ENCODE peak calls at places on chromosome 7, in seven cellular contexts. D is pancreas, A is foreskin fibroblast, V is fibroblast of lung, L is Peyer's patch, M is cardiac fibroblast, G is A549. K is an unnamed sample.

GRCh38 chr7:143257501-143257900 is 5.7 kb upstream of the GSTK1 start:
- DNase-seq in D (no peak), A (no peak), V (no peak), L (no peak), M (no peak), G (peak), K (no peak)

GRCh38 chr7:155683098-155683497 is 38.6 kb downstream of the RBM33 start:
- DNase-seq in D (no peak), A (no peak), V (no peak), L (no peak), M (no peak), G (no peak), K (no peak)

GRCh38 chr7:70711441-70711840 is 420.5 kb upstream of the GALNT17 start:
- DNase-seq in D (no peak), A (no peak), V (no peak), L (no peak), M (no peak), G (no peak), K (no peak)

GRCh38 chr7:144529269-144529926 is 125.9 kb upstream of the NOBOX start:
- DNase-seq in D (no peak), A (no peak), V (no peak), L (no peak), M (no peak), G (no peak), K (no peak)

GRCh38 chr7:33072471-33072870 is 9.9 kb upstream of the NT5C3A start:
- DNase-seq in D (no peak), A (peak), V (peak), L (no peak), M (peak), G (no peak), K (peak)

GRCh38 chr7:5424689-5425506 is 1.3 kb upstream of the TNRC18 start:
- DNase-seq in D (peak), A (peak), V (peak), L (peak), M (peak), G (no peak), K (no peak)

GRCh38 chr7:517848-518629 is 1.6 kb downstream of the PDGFA start:
- DNase-seq in D (no peak), A (peak), V (peak), L (peak), M (peak), G (peak), K (no peak)

GRCh38 chr7:38311329-38311937 is 38.0 kb upstream of the TARP start:
- DNase-seq in D (peak), A (no peak), V (no peak), L (peak), M (no peak), G (peak), K (no peak)

GRCh38 chr7:127486654-127487053 is 94.1 kb upstream of the ZNF800 start:
- DNase-seq in D (no peak), A (no peak), V (no peak), L (no peak), M (no peak), G (no peak), K (no peak)

GRCh38 chr7:75617634-75618234 is 121.0 kb downstream of the HIP1 start:
- DNase-seq in D (no peak), A (no peak), V (no peak), L (peak), M (peak), G (peak), K (no peak)

GRCh38 chr7:115548756-115549155 is 481.8 kb downstream of the TFEC start:
- DNase-seq in D (no peak), A (no peak), V (no peak), L (no peak), M (no peak), G (no peak), K (no peak)

GRCh38 chr7:91344911-91345310 is 80.7 kb downstream of the FZD1 start:
- DNase-seq in D (no peak), A (no peak), V (no peak), L (no peak), M (no peak), G (no peak), K (no peak)

GRCh38 chr7:135714534-135715009 is 13.4 kb downstream of the SLC13A4 start:
- DNase-seq in D (no peak), A (peak), V (peak), L (no peak), M (peak), G (peak), K (peak)

GRCh38 chr7:42214063-42214679 is 22.8 kb downstream of the GLI3 start:
- DNase-seq in D (no peak), A (no peak), V (no peak), L (no peak), M (no peak), G (no peak), K (no peak)

GRCh38 chr7:47266131-47266706 is 315.7 kb downstream of the TNS3 start:
- DNase-seq in D (peak), A (peak), V (peak), L (peak), M (peak), G (peak), K (no peak)

GRCh38 chr7:47497367-47498096 is 84.4 kb downstream of the TNS3 start:
- DNase-seq in D (peak), A (no peak), V (peak), L (no peak), M (no peak), G (no peak), K (no peak)

GRCh38 chr7:139249179-139249822 is 18.3 kb downstream of the UBN2 start:
- DNase-seq in D (no peak), A (no peak), V (no peak), L (no peak), M (no peak), G (no peak), K (no peak)

GRCh38 chr7:135186841-135187253 is 16.3 kb upstream of the CYREN start:
- DNase-seq in D (no peak), A (no peak), V (no peak), L (no peak), M (no peak), G (no peak), K (no peak)

GRCh38 chr7:64999165-65000004 is 7.1 kb downstream of the ERV3-1 start:
- DNase-seq in D (no peak), A (peak), V (peak), L (no peak), M (peak), G (peak), K (peak)

GRCh38 chr7:51297986-51298385 is 18.6 kb downstream of the COBL start:
- DNase-seq in D (no peak), A (no peak), V (no peak), L (no peak), M (no peak), G (no peak), K (no peak)

GRCh38 chr7:25262586-25262985 is 34.3 kb upstream of the NPVF start:
- DNase-seq in D (no peak), A (no peak), V (no peak), L (no peak), M (peak), G (peak), K (peak)

GRCh38 chr7:69038915-69039314 is 559.4 kb upstream of the AUTS2 start:
- DNase-seq in D (no peak), A (no peak), V (no peak), L (no peak), M (no peak), G (no peak), K (no peak)

GRCh38 chr7:135159359-135160087 is 11.0 kb downstream of the CYREN start:
- DNase-seq in D (no peak), A (no peak), V (no peak), L (no peak), M (no peak), G (no peak), K (no peak)

GRCh38 chr7:114508096-114508495 is 93.5 kb downstream of the FOXP2 start:
- DNase-seq in D (no peak), A (peak), V (peak), L (no peak), M (peak), G (no peak), K (no peak)

GRCh38 chr7:99095698-99096097 is 48.2 kb downstream of the SMURF1 start:
- DNase-seq in D (no peak), A (no peak), V (peak), L (no peak), M (no peak), G (no peak), K (no peak)

GRCh38 chr7:36084485-36085091 is 68.5 kb upstream of the EEPD1 start:
- DNase-seq in D (peak), A (peak), V (peak), L (peak), M (peak), G (peak), K (peak)

GRCh38 chr7:2144926-2145325 is 87.8 kb downstream of the MAD1L1 start:
- DNase-seq in D (no peak), A (no peak), V (no peak), L (no peak), M (no peak), G (no peak), K (no peak)

GRCh38 chr7:2612445-2613112 is 19.2 kb upstream of the TTYH3 start:
- DNase-seq in D (no peak), A (no peak), V (no peak), L (no peak), M (no peak), G (no peak), K (no peak)

GRCh38 chr7:23615331-23615730 is 18.1 kb downstream of the CCDC126 start:
- DNase-seq in D (no peak), A (no peak), V (peak), L (no peak), M (peak), G (no peak), K (no peak)

GRCh38 chr7:18927134-18927533 is 190.3 kb downstream of the TWIST1 start:
- DNase-seq in D (no peak), A (peak), V (no peak), L (no peak), M (no peak), G (no peak), K (no peak)

GRCh38 chr7:98870807-98871491 is 1.1 kb upstream of the TMEM130 start:
- DNase-seq in D (peak), A (no peak), V (no peak), L (no peak), M (no peak), G (no peak), K (no peak)

GRCh38 chr7:155808551-155809331 is 3.5 kb downstream of the SHH start:
- DNase-seq in D (peak), A (no peak), V (no peak), L (peak), M (no peak), G (peak), K (no peak)

GRCh38 chr7:128783143-128783799 is 7.7 kb upstream of the OPN1SW start:
- DNase-seq in D (no peak), A (peak), V (peak), L (peak), M (peak), G (peak), K (no peak)

GRCh38 chr7:150432915-150433892 is 17.2 kb upstream of the GIMAP8 start:
- DNase-seq in D (no peak), A (no peak), V (no peak), L (no peak), M (no peak), G (no peak), K (no peak)

GRCh38 chr7:150435390-150436073 is 14.9 kb upstream of the GIMAP8 start:
- DNase-seq in D (no peak), A (no peak), V (no peak), L (peak), M (no peak), G (no peak), K (no peak)

GRCh38 chr7:150434240-150434639 is 16.2 kb upstream of the GIMAP8 start:
- DNase-seq in D (no peak), A (no peak), V (no peak), L (no peak), M (no peak), G (no peak), K (no peak)

GRCh38 chr7:150431839-150432658 is 18.4 kb upstream of the GIMAP8 start:
- DNase-seq in D (no peak), A (no peak), V (no peak), L (no peak), M (no peak), G (no peak), K (no peak)

DNA sequence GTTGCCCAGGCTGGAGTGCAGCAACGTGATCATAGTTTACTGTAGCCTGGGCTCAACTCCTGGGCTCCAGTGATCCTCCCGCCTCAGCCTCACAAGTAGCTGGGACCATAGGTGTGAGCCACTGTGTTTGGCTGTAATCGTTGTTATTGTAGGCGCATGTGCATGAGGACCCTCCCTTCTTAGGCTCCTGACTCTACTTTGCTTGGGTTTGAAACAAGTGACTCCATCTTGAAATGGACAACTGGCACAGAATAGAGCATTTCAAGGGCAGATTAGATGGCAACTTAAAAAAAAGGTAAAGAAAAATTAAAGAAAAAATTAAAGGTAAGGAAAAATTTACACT is 15.4 kb upstream of the GIMAP8 start:
- DNase-seq in D (no peak), A (no peak), V (no peak), L (no peak), M (no peak), G (no peak), K (no peak)
- H3K4me3 ChIP-seq in D (no peak), A (no peak), V (no peak), L (no peak), M (no peak), G (no peak), K (no peak)

GRCh38 chr7:28419717-28420116 is 7.4 kb downstream of the CREB5 start:
- DNase-seq in D (no peak), A (peak), V (peak), L (no peak), M (peak), G (peak), K (no peak)

GRCh38 chr7:28423919-28424514 is 11.7 kb downstream of the CREB5 start:
- DNase-seq in D (no peak), A (no peak), V (no peak), L (no peak), M (no peak), G (no peak), K (no peak)

GRCh38 chr7:28417321-28417940 is 5.1 kb downstream of the CREB5 start:
- DNase-seq in D (no peak), A (no peak), V (no peak), L (no peak), M (no peak), G (no peak), K (no peak)

GRCh38 chr7:28418311-28418710 is 6.0 kb downstream of the CREB5 start:
- DNase-seq in D (no peak), A (no peak), V (peak), L (no peak), M (no peak), G (no peak), K (no peak)

DNA sequence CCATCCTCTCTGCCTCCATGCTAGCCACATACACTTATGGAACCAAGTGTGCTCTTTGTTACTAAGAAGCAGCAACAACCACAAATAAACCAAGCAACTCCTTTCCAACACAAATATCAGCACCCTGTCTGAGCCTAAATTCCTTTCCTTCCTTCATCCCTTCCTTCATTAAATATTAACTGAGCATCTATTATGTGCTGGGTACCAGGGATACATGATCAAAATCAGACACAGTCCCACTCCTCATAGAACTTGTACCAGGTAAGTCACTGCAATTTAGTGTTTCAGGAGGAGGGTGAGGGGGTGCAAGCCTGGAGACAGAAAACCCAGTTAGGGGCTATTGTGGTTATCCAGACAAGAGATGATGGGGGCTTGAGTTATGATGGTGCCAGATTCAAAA is 10.8 kb downstream of the CREB5 start:
- DNase-seq in D (no peak), A (no peak), V (no peak), L (no peak), M (no peak), G (no peak), K (no peak)
- TF ChIP-seq CTCF in D (no peak), A (no peak), V (no peak), L (no peak), M (no peak), G (no peak), K (no peak)

GRCh38 chr7:7566651-7567611 is at the start of gene MIOS:
- DNase-seq in D (peak), A (peak), V (peak), L (peak), M (peak), G (peak), K (peak)

GRCh38 chr7:7563813-7564212 is 2.9 kb upstream of the MIOS start:
- DNase-seq in D (no peak), A (no peak), V (no peak), L (no peak), M (no peak), G (no peak), K (no peak)

GRCh38 chr7:7564323-7564780 is 2.3 kb upstream of the MIOS start:
- DNase-seq in D (no peak), A (peak), V (peak), L (no peak), M (peak), G (peak), K (no peak)

GRCh38 chr7:7565746-7566650 is 686 bp upstream of the MIOS start:
- DNase-seq in D (peak), A (no peak), V (no peak), L (peak), M (no peak), G (no peak), K (no peak)

GRCh38 chr7:7565018-7565680 is 1.5 kb upstream of the MIOS start:
- DNase-seq in D (no peak), A (no peak), V (no peak), L (no peak), M (no peak), G (no peak), K (no peak)
- H3K4me3 ChIP-seq in D (peak), A (no peak), V (no peak), L (no peak), M (no peak), G (no peak), K (no peak)

GRCh38 chr7:54701982-54702381 is 57.0 kb downstream of the SEC61G start:
- DNase-seq in D (no peak), A (no peak), V (no peak), L (no peak), M (no peak), G (no peak), K (no peak)

GRCh38 chr7:54699715-54700114 is 59.3 kb downstream of the SEC61G start:
- DNase-seq in D (no peak), A (no peak), V (no peak), L (no peak), M (no peak), G (no peak), K (no peak)

GRCh38 chr7:54709283-54709682 is 49.7 kb downstream of the SEC61G start:
- DNase-seq in D (no peak), A (no peak), V (no peak), L (no peak), M (no peak), G (no peak), K (no peak)

GRCh38 chr7:54705436-54705835 is 53.6 kb downstream of the SEC61G start:
- DNase-seq in D (no peak), A (peak), V (peak), L (no peak), M (peak), G (peak), K (peak)

DNA sequence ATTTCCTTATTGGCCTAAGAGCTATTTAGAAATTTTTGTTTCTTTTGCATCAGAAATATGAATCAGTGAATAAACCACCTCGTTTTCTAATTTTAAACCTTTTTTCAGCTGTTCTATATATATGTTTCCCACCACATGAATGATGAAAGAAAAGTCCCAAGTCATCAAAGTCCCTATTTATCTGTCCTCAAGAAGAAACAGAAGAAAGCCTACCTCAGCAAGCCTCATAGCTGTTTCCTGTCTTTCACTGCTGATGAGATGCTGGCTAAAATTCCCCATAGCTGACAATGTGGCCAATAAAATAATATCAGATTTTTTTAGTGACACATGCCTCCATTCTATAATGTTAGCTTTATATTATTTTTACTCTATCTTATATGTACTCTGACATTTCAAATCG is 54.2 kb downstream of the SEC61G start:
- DNase-seq in D (no peak), A (no peak), V (no peak), L (no peak), M (no peak), G (no peak), K (no peak)
- TF ChIP-seq CTCF in D (no peak), A (no peak), V (no peak), L (no peak), M (no peak), G (no peak), K (no peak)

GRCh38 chr7:109497053-109497452 is 927.4 kb downstream of the DNAJB9 start:
- DNase-seq in D (no peak), A (no peak), V (no peak), L (no peak), M (no peak), G (no peak), K (no peak)
- H3K4me3 ChIP-seq in D (no peak), A (no peak), V (no peak), L (no peak), M (no peak), G (no peak), K (no peak)

GRCh38 chr7:73810991-73811360 is 19.8 kb upstream of the CLDN4 start:
- DNase-seq in D (no peak), A (no peak), V (no peak), L (no peak), M (no peak), G (no peak), K (no peak)
- TF ChIP-seq CTCF in D (no peak), A (no peak), V (no peak), L (no peak), M (no peak), G (no peak), K (no peak)